ENCODE peak calls at places on chromosomes 6 and 20, in ten cellular contexts. D is neural progenitor cell; O is body of pancreas; A is endothelial cell of umbilical vein; I is heart right ventricle; J is heart left ventricle; R is naive thymus-derived CD4-positive, alpha-beta T cell; P is A549; G is mammary epithelial cell; B is psoas muscle. Q is an unnamed sample.

GRCh38 chr20:58277578-58278344 is 31.8 kb upstream of the RAB22A start:
- DNase-seq in D (no peak), O (no peak), A (no peak), I (no peak), J (no peak), R (no peak), P (no peak), G (no peak), B (no peak), Q (no peak)

GRCh38 chr20:53748821-53749402 is 155.3 kb upstream of the ZNF217 start:
- DNase-seq in D (no peak), O (no peak), A (no peak), I (no peak), J (no peak), R (peak; percentile 43), P (no peak), G (peak; percentile 7), B (no peak), Q (no peak)

GRCh38 chr6:152748843-152749242 is 1.8 kb upstream of the VIP start:
- DNase-seq in D (no peak), O (no peak), A (peak; percentile 47), I (no peak), J (no peak), R (no peak), P (no peak), G (no peak), B (no peak), Q (no peak)

GRCh38 chr6:44228836-44229235 is 5.4 kb downstream of the SLC29A1 start:
- DNase-seq in D (no peak), O (no peak), A (no peak), I (no peak), J (no peak), R (no peak), P (no peak), G (no peak), B (no peak), Q (no peak)

GRCh38 chr20:41424546-41424945 is 57.9 kb upstream of the EMILIN3 start:
- DNase-seq in D (no peak), O (no peak), A (no peak), I (no peak), J (no peak), R (no peak), P (no peak), G (no peak), B (no peak), Q (no peak)

GRCh38 chr6:47247227-47247797 is 62.4 kb downstream of the TNFRSF21 start:
- DNase-seq in D (no peak), O (no peak), A (peak; percentile 69), I (no peak), J (peak; percentile 30), R (no peak), P (no peak), G (no peak), B (no peak), Q (no peak)

GRCh38 chr6:163354779-163355431 is 59.6 kb upstream of the QKI start:
- DNase-seq in D (no peak), O (no peak), A (peak; percentile 82), I (peak; percentile 67), J (peak; percentile 71), R (no peak), P (no peak), G (no peak), B (peak; percentile 71), Q (no peak)

GRCh38 chr6:2158596-2159271 is 86.7 kb downstream of the GMDS start:
- DNase-seq in D (peak; percentile 88), O (no peak), A (no peak), I (no peak), J (no peak), R (no peak), P (peak; percentile 74), G (no peak), B (no peak), Q (peak; percentile 91)

GRCh38 chr6:54737247-54737646 is 109.3 kb upstream of the FAM83B start:
- DNase-seq in D (peak; percentile 19), O (no peak), A (no peak), I (no peak), J (no peak), R (no peak), P (no peak), G (no peak), B (no peak), Q (peak; percentile 81)

GRCh38 chr20:33010674-33011449 is 3.4 kb downstream of the BPIFB2 start:
- DNase-seq in D (no peak), O (no peak), A (no peak), I (no peak), J (no peak), R (no peak), P (no peak), G (no peak), B (no peak), Q (no peak)

DNA sequence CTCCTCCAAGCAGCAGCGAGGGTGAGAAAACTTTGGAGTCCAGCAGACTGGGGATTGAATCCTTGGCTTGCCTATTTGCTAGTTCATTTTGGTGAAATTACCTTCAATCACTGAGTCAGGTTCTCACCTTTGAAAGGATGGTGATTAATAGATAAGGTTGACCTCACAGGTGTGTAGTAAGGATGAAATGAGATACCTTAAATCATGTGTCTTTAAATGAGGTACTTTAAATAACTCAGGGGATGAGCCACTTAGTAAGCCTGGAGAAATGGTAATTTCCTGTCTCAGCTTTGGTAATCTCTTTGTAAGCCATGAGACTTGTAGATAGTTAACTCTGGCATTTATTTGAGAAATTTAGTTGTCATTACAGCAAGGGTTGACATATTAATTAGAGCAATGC is 70.2 kb downstream of the TULP4 start:
- DNase-seq in D (no peak), O (no peak), A (no peak), I (no peak), J (no peak), R (no peak), P (no peak), G (no peak), B (no peak), Q (no peak)
- H3K4me1 ChIP-seq in D (peaks cover 6% of the 10 kb centered on the region), O (peaks cover 8% of the 10 kb centered on the region), A (no peaks in the 10 kb centered on the region), I (peaks cover 3% of the 10 kb centered on the region), J (no peaks in the 10 kb centered on the region), R (no peaks in the 10 kb centered on the region), P (no peaks in the 10 kb centered on the region), G (peaks cover 41% of the 10 kb centered on the region), B (peaks cover 45% of the 10 kb centered on the region), Q (no peaks in the 10 kb centered on the region)

DNA sequence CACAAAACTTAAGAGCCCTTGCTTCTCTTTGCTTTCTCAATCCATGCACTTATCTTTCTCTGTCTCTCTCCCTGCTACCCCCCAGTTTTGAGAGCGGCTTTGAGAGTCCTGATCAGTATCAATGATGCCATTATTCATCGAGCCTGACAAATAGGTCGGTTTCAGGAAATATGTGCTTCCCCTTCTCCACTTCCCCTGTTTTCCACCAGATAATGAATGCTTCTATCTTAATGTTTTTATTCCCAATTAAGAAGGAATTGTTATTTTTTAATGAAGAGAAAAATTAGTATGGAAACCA is 117.7 kb downstream of the KIF13A start:
- DNase-seq in D (no peak), O (no peak), A (peak; percentile 67), I (no peak), J (no peak), R (no peak), P (no peak), G (no peak), B (no peak), Q (no peak)
- H3K4me1 ChIP-seq in D (no peaks in the 10 kb centered on the region), O (peaks cover 29% of the 10 kb centered on the region), A (peaks cover 54% of the 10 kb centered on the region), I (peaks cover 70% of the 10 kb centered on the region), J (peaks cover 56% of the 10 kb centered on the region), R (no peaks in the 10 kb centered on the region), P (peaks cover 65% of the 10 kb centered on the region), G (peaks cover 42% of the 10 kb centered on the region), B (peaks cover 49% of the 10 kb centered on the region), Q (no peaks in the 10 kb centered on the region)

GRCh38 chr20:17635320-17635673 is 46.7 kb downstream of the RRBP1 start:
- DNase-seq in D (no peak), O (no peak), A (no peak), I (no peak), J (no peak), R (no peak), P (no peak), G (no peak), B (no peak), Q (no peak)

GRCh38 chr20:17635846-17636245 is 46.2 kb downstream of the RRBP1 start:
- DNase-seq in D (no peak), O (no peak), A (no peak), I (no peak), J (no peak), R (no peak), P (no peak), G (no peak), B (no peak), Q (no peak)

GRCh38 chr20:17634666-17635319 is 47.2 kb downstream of the RRBP1 start:
- DNase-seq in D (no peak), O (no peak), A (no peak), I (no peak), J (peak; percentile 52), R (no peak), P (no peak), G (no peak), B (no peak), Q (no peak)

GRCh38 chr20:17633221-17633849 is 48.7 kb downstream of the RRBP1 start:
- DNase-seq in D (no peak), O (no peak), A (no peak), I (no peak), J (no peak), R (no peak), P (no peak), G (no peak), B (no peak), Q (no peak)

GRCh38 chr20:17633850-17634500 is 48.1 kb downstream of the RRBP1 start:
- DNase-seq in D (no peak), O (no peak), A (no peak), I (no peak), J (no peak), R (no peak), P (no peak), G (no peak), B (no peak), Q (no peak)
- H3K4me1 ChIP-seq in D (peaks cover 14% of the 10 kb centered on the region), O (peaks cover 36% of the 10 kb centered on the region), A (no peaks in the 10 kb centered on the region), I (peaks cover 53% of the 10 kb centered on the region), J (peaks cover 38% of the 10 kb centered on the region), R (no peaks in the 10 kb centered on the region), P (no peaks in the 10 kb centered on the region), G (no peaks in the 10 kb centered on the region), B (peaks cover 9% of the 10 kb centered on the region), Q (no peaks in the 10 kb centered on the region)

GRCh38 chr6:13075491-13075845 is 252.9 kb downstream of the TBC1D7 start:
- DNase-seq in D (no peak), O (no peak), A (no peak), I (no peak), J (no peak), R (no peak), P (no peak), G (no peak), B (no peak), Q (no peak)

GRCh38 chr6:13076575-13076974 is 251.8 kb downstream of the TBC1D7 start:
- DNase-seq in D (peak; percentile 12), O (no peak), A (no peak), I (no peak), J (no peak), R (no peak), P (no peak), G (no peak), B (no peak), Q (no peak)

GRCh38 chr6:13079096-13079758 is 249.1 kb downstream of the TBC1D7 start:
- DNase-seq in D (no peak), O (no peak), A (no peak), I (no peak), J (no peak), R (no peak), P (no peak), G (no peak), B (no peak), Q (no peak)

GRCh38 chr6:13074746-13075490 is 253.4 kb downstream of the TBC1D7 start:
- DNase-seq in D (no peak), O (no peak), A (no peak), I (no peak), J (no peak), R (no peak), P (no peak), G (no peak), B (no peak), Q (peak; percentile 5)

GRCh38 chr6:13077117-13077516 is 251.2 kb downstream of the TBC1D7 start:
- DNase-seq in D (no peak), O (no peak), A (no peak), I (no peak), J (no peak), R (no peak), P (no peak), G (no peak), B (no peak), Q (no peak)
- H3K4me1 ChIP-seq in D (peaks cover 13% of the 10 kb centered on the region), O (peaks cover 66% of the 10 kb centered on the region), A (no peaks in the 10 kb centered on the region), I (peaks cover 76% of the 10 kb centered on the region), J (peaks cover 58% of the 10 kb centered on the region), R (no peaks in the 10 kb centered on the region), P (no peaks in the 10 kb centered on the region), G (no peaks in the 10 kb centered on the region), B (peaks cover under 1% of the 10 kb centered on the region), Q (peaks cover 14% of the 10 kb centered on the region)